ENCODE peak calls at places on chromosomes 2 and 18, in nine cellular contexts. G is lower leg skin, V is left ventricle myocardium inferior, I is adrenal gland, X is GM10248, F is RWPE1, Q is cardiac muscle cell, K is HFFc6, M is IMR-90. N is an unnamed sample.

GRCh38 chr18:61025596-61025995 is 307.6 kb upstream of the CDH20 start:
- DNase-seq in G (no peak), V (no peak), I (no peak), X (no peak), F (no peak), Q (no peak), K (no peak), M (no peak), N (no peak)

GRCh38 chr18:5914971-5915370 is 19.6 kb upstream of the TMEM200C start:
- DNase-seq in G (no peak), V (no peak), I (no peak), X (no peak), F (no peak), Q (no peak), K (no peak), M (no peak), N (no peak)

GRCh38 chr2:111119004-111119846 is 1.5 kb upstream of the BCL2L11 start:
- DNase-seq in G (no peak), V (peak), I (peak), X (peak), F (no peak), Q (peak), K (no peak), M (no peak), N (peak)

GRCh38 chr2:203352604-203353255 is 24.5 kb downstream of the ABI2 start:
- DNase-seq in G (no peak), V (no peak), I (no peak), X (no peak), F (no peak), Q (no peak), K (no peak), M (no peak), N (no peak)

GRCh38 chr18:22417496-22418188 is at the start of gene CTAGE1:
- DNase-seq in G (no peak), V (no peak), I (no peak), X (no peak), F (no peak), Q (no peak), K (peak), M (peak), N (no peak)

GRCh38 chr2:118696786-118697465 is 150.5 kb downstream of the EN1 start:
- DNase-seq in G (no peak), V (no peak), I (no peak), X (no peak), F (no peak), Q (no peak), K (no peak), M (peak), N (no peak)

GRCh38 chr18:28723506-28723905 is 546.6 kb upstream of the CDH2 start:
- DNase-seq in G (no peak), V (no peak), I (no peak), X (no peak), F (no peak), Q (no peak), K (no peak), M (peak), N (no peak)

GRCh38 chr2:236825989-236826510 is 256.4 kb downstream of the ACKR3 start:
- DNase-seq in G (no peak), V (no peak), I (no peak), X (no peak), F (no peak), Q (no peak), K (no peak), M (no peak), N (no peak)

GRCh38 chr2:144712277-144712944 is 192.5 kb upstream of the ZEB2 start:
- DNase-seq in G (no peak), V (no peak), I (no peak), X (no peak), F (no peak), Q (peak), K (peak), M (peak), N (no peak)

DNA sequence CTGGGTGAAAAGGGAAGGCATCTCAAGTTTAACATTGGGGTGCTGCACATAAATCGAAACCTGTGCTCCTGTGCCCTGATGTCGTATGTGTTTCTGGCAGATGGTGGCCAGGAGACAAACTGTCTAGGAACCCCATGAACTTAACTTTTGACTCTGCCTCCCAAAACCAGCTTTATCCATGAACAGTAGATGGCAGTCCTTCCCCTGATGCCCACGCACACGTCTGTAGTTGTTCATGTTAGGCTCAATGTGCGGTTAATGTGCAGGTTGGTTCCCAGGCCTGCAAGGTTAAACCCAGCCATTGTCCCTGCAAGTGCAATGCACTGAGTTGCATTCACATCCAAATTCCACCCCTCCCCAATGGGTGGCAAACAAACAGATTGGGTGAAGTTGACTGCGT is 44.1 kb upstream of the SIX3 start:
- DNase-seq in G (no peak), V (no peak), I (no peak), X (no peak), F (no peak), Q (no peak), K (no peak), M (no peak), N (no peak)
- TF ChIP-seq CTCF in G (no peak), V (no peak), I (no peak), X (no peak), F (no peak), Q (no peak), K (no peak), M (no peak), N (no peak)

GRCh38 chr2:120681696-120682288 is 53.9 kb upstream of the GLI2 start:
- DNase-seq in G (no peak), V (no peak), I (no peak), X (no peak), F (no peak), Q (no peak), K (no peak), M (no peak), N (no peak)

GRCh38 chr2:120681181-120681580 is 54.5 kb upstream of the GLI2 start:
- DNase-seq in G (no peak), V (no peak), I (no peak), X (no peak), F (no peak), Q (no peak), K (no peak), M (no peak), N (no peak)

GRCh38 chr2:120678926-120679325 is 56.7 kb upstream of the GLI2 start:
- DNase-seq in G (no peak), V (no peak), I (no peak), X (no peak), F (no peak), Q (no peak), K (no peak), M (no peak), N (no peak)

GRCh38 chr2:120679526-120679925 is 56.1 kb upstream of the GLI2 start:
- DNase-seq in G (no peak), V (no peak), I (no peak), X (no peak), F (no peak), Q (no peak), K (no peak), M (no peak), N (no peak)

GRCh38 chr2:120680136-120680761 is 55.4 kb upstream of the GLI2 start:
- DNase-seq in G (peak), V (peak), I (peak), X (peak), F (peak), Q (peak), K (peak), M (peak), N (peak)
- TF ChIP-seq CTCF in G (no peak), V (peak), I (peak), X (peak), F (peak), Q (peak), K (peak), M (peak), N (peak)

GRCh38 chr2:38446418-38446817 is 69.3 kb upstream of the ATL2 start:
- DNase-seq in G (no peak), V (no peak), I (peak), X (no peak), F (no peak), Q (no peak), K (no peak), M (no peak), N (no peak)
- TF ChIP-seq CTCF in G (no peak), V (peak), I (peak), X (no peak), F (no peak), Q (peak), K (no peak), M (no peak), N (no peak)

GRCh38 chr2:195094330-195094729 is 562.7 kb upstream of the SLC39A10 start:
- DNase-seq in G (no peak), V (no peak), I (no peak), X (no peak), F (peak), Q (no peak), K (no peak), M (peak), N (no peak)

DNA sequence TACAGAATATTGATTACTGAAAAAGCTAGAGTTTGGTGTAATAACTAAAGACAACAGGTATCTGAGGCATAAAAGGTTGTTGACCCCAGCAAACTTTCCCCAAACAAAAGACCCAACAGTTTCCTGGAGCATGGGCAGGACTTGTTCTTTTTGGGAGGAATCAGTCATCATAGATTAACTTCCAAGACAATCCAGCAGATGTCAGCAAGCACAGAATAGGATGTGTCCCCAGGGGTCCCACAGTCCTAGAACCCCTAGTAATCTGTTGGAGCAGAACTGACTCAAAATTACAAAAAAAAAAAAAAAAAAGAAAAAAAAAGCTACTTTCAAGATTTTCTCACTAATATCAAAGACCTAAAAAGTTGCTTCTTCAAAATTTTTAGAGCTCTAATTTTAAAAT is 564.7 kb upstream of the SLC39A10 start:
- DNase-seq in G (no peak), V (no peak), I (no peak), X (no peak), F (no peak), Q (no peak), K (no peak), M (no peak), N (no peak)
- TF ChIP-seq CTCF in G (no peak), V (no peak), I (no peak), X (no peak), F (no peak), Q (no peak), K (no peak), M (no peak), N (no peak)

GRCh38 chr2:235113854-235114253 is 162.0 kb downstream of the SH3BP4 start:
- DNase-seq in G (no peak), V (no peak), I (no peak), X (no peak), F (no peak), Q (peak), K (no peak), M (no peak), N (no peak)
- TF ChIP-seq CTCF in G (no peak), V (no peak), I (no peak), X (no peak), F (no peak), Q (no peak), K (no peak), M (no peak), N (no peak)

GRCh38 chr2:170917219-170917851 is 11.7 kb upstream of the GORASP2 start:
- DNase-seq in G (no peak), V (no peak), I (no peak), X (no peak), F (no peak), Q (no peak), K (no peak), M (no peak), N (no peak)
- TF ChIP-seq CTCF in G (no peak), V (no peak), I (no peak), X (no peak), F (no peak), Q (no peak), K (no peak), M (no peak), N (no peak)

GRCh38 chr2:206232287-206233035 is 42.0 kb upstream of the ZDBF2 start:
- DNase-seq in G (no peak), V (no peak), I (no peak), X (no peak), F (no peak), Q (no peak), K (no peak), M (no peak), N (no peak)
- TF ChIP-seq CTCF in G (no peak), V (no peak), I (no peak), X (no peak), F (no peak), Q (no peak), K (no peak), M (no peak), N (no peak)

DNA sequence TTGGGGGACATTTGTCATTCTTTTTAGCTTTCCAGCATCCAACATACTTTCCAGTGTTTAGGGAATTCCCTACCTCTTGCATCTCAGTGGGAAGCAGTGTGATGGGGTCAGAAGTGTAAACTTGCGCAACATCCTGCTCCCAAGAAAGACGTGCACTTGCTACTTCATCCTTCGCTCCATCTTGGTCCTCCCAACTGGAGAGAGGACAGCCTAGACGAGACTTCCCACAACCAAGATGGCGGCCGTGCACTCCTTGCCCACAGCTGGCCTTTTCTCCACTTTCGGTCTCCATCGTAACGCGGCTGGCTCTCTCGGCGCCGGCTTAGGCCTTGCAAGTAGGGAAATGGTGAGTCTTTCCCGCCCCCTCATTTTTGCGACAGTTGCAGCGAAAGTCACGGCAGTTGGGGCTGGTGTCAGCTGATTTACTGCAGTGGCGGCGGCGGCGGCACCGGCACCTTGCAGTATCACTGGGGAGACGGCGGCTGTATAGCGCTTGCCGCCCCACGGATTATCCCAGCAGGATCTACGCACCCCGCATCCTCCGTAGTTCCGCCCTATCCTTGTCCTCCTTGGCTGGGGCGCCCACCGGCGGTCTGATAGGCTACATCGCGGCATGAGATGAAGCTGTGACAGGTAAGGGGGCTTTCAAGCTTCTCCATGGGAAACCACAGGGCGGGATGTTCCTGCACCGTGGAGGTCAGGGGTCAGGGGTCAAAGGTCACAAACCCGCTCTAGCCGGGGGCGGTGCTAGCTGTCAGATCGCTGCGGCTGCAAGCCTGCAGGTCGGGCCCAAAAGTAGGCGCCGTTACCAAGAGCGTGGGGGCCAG is at the start of gene WDR7:
- DNase-seq in G (peak), V (peak), I (peak), X (peak), F (peak), Q (peak), K (peak), M (peak), N (peak)
- TF ChIP-seq CTCF in G (no peak), V (peak), I (no peak), X (no peak), F (no peak), Q (no peak), K (no peak), M (no peak), N (no peak)

GRCh38 chr18:46939998-46940571 is 22.7 kb downstream of the KATNAL2 start:
- DNase-seq in G (no peak), V (no peak), I (no peak), X (no peak), F (no peak), Q (no peak), K (no peak), M (no peak), N (no peak)
- TF ChIP-seq CTCF in G (no peak), V (no peak), I (no peak), X (no peak), F (no peak), Q (no peak), K (no peak), M (no peak), N (no peak)

N was measured in neural crest cell.